ENCODE peak calls at places on chromosomes 2 and 18, in ten cellular contexts. C, P, G, M, Q, R, H, U, W and D are unnamed samples.
A peak's percentile ranks its signal among the peaks of the same experiment; 100 is the strongest.

GRCh38 chr18:76977108-76977621 is 154.8 kb downstream of the ZNF236 start:
- DNase-seq in C (no peak), P (no peak), G (no peak), M (no peak), Q (peak; percentile 74), R (no peak), H (no peak), U (no peak), W (no peak), D (peak; percentile 57)

GRCh38 chr2:223528036-223528435 is 74.1 kb downstream of the SCG2 start:
- DNase-seq in C (no peak), P (no peak), G (no peak), M (no peak), Q (no peak), R (no peak), H (no peak), U (no peak), W (no peak), D (no peak)

GRCh38 chr18:62485684-62486083 is 37.1 kb upstream of the ZCCHC2 start:
- DNase-seq in C (peak; percentile 38), P (no peak), G (no peak), M (no peak), Q (no peak), R (peak; percentile 13), H (no peak), U (no peak), W (no peak), D (no peak)

GRCh38 chr2:241062342-241063092 is 39.6 kb downstream of the MTERF4 start:
- DNase-seq in C (no peak), P (no peak), G (peak; percentile 69), M (no peak), Q (no peak), R (no peak), H (no peak), U (no peak), W (no peak), D (no peak)

GRCh38 chr2:72561621-72562318 is 264.1 kb downstream of the EXOC6B start:
- DNase-seq in C (peak; percentile 29), P (no peak), G (no peak), M (no peak), Q (no peak), R (no peak), H (no peak), U (no peak), W (no peak), D (no peak)

GRCh38 chr2:239305222-239305575 is 95.6 kb downstream of the HDAC4 start:
- DNase-seq in C (no peak), P (no peak), G (peak; percentile 23), M (no peak), Q (no peak), R (no peak), H (no peak), U (peak; percentile 90), W (no peak), D (no peak)

GRCh38 chr2:217127744-217128143 is 267.9 kb upstream of the TNP1 start:
- DNase-seq in C (no peak), P (no peak), G (no peak), M (no peak), Q (no peak), R (no peak), H (no peak), U (no peak), W (no peak), D (no peak)

GRCh38 chr2:181112916-181113315 is 132.5 kb downstream of the UBE2E3 start:
- DNase-seq in C (no peak), P (no peak), G (no peak), M (no peak), Q (no peak), R (no peak), H (no peak), U (no peak), W (no peak), D (no peak)

GRCh38 chr18:46250084-46250811 is 146.1 kb downstream of the HAUS1 start:
- DNase-seq in C (peak; percentile 82), P (no peak), G (no peak), M (no peak), Q (no peak), R (no peak), H (no peak), U (no peak), W (no peak), D (peak; percentile 82)

GRCh38 chr2:71551631-71551915 is 98.2 kb downstream of the DYSF start:
- DNase-seq in C (no peak), P (no peak), G (no peak), M (peak; percentile 17), Q (no peak), R (no peak), H (no peak), U (no peak), W (no peak), D (no peak)

GRCh38 chr2:238523158-238524110 is 96.7 kb downstream of the ASB1 start:
- DNase-seq in C (no peak), P (peak; percentile 28), G (peak; percentile 50), M (no peak), Q (peak; percentile 40), R (no peak), H (no peak), U (peak; percentile 22), W (peak; percentile 77), D (peak; percentile 49)

GRCh38 chr2:150255528-150255927 is 231.9 kb downstream of the RND3 start:
- DNase-seq in C (no peak), P (no peak), G (no peak), M (no peak), Q (no peak), R (no peak), H (no peak), U (no peak), W (no peak), D (no peak)

GRCh38 chr2:110105608-110106467 is 9.8 kb downstream of the MALL start:
- DNase-seq in C (no peak), P (no peak), G (no peak), M (no peak), Q (peak; percentile 43), R (no peak), H (no peak), U (no peak), W (no peak), D (peak; percentile 13)

GRCh38 chr2:71619230-71619741 is 165.9 kb downstream of the DYSF start:
- DNase-seq in C (no peak), P (no peak), G (no peak), M (no peak), Q (no peak), R (no peak), H (no peak), U (no peak), W (no peak), D (no peak)